ENCODE peak calls at places on chromosome 11, in seven cellular contexts. A is pancreas, T is iPS DF 6.9, R is dorsolateral prefrontal cortex, P is ovary, O is prostate gland, H is PC-3. F is an unnamed sample.
A peak's percentile ranks its signal among the peaks of the same experiment; 100 is the strongest.

GRCh38 chr11:62505784-62506145 is 40.8 kb downstream of the AHNAK start:
- DNase-seq in A (no peak), T (no peak), R (no peak), P (peak; percentile 24), O (no peak), H (no peak), F (no peak)

GRCh38 chr11:92253945-92254344 is 29.3 kb downstream of the FAT3 start:
- DNase-seq in A (no peak), T (no peak), R (no peak), P (no peak), O (no peak), H (no peak), F (no peak)

GRCh38 chr11:128422576-128423370 is 164.6 kb downstream of the ETS1 start:
- DNase-seq in A (peak; percentile 33), T (no peak), R (no peak), P (no peak), O (no peak), H (no peak), F (no peak)

GRCh38 chr11:111983187-111983986 is 41.8 kb upstream of the DLAT start:
- DNase-seq in A (peak; percentile 75), T (no peak), R (peak; percentile 78), P (no peak), O (peak; percentile 60), H (peak; percentile 63), F (peak; percentile 58)

GRCh38 chr11:6635082-6635932 is 16.1 kb upstream of the TPP1 start:
- DNase-seq in A (no peak), T (no peak), R (peak; percentile 65), P (peak; percentile 59), O (no peak), H (no peak), F (peak; percentile 65)

GRCh38 chr11:70082829-70083228 is 4.7 kb downstream of the ANO1 start:
- DNase-seq in A (no peak), T (no peak), R (no peak), P (no peak), O (no peak), H (peak; percentile 45), F (no peak)

GRCh38 chr11:9562716-9563115 is 10.8 kb upstream of the WEE1 start:
- DNase-seq in A (no peak), T (no peak), R (no peak), P (no peak), O (no peak), H (peak; percentile 46), F (no peak)

GRCh38 chr11:65591939-65592814 is 3.4 kb downstream of the KCNK7 start:
- DNase-seq in A (no peak), T (no peak), R (no peak), P (no peak), O (no peak), H (no peak), F (no peak)

GRCh38 chr11:73931039-73931645 is 19.7 kb upstream of the DNAJB13 start:
- DNase-seq in A (peak; percentile 12), T (peak; percentile 48), R (peak; percentile 44), P (no peak), O (no peak), H (peak; percentile 85), F (no peak)

GRCh38 chr11:36195496-36196346 is 93.5 kb downstream of the COMMD9 start:
- DNase-seq in A (no peak), T (no peak), R (no peak), P (no peak), O (no peak), H (no peak), F (no peak)

GRCh38 chr11:74138572-74138971 is 32.2 kb downstream of the C2CD3 start:
- DNase-seq in A (peak; percentile 2), T (no peak), R (no peak), P (no peak), O (peak; percentile 89), H (peak; percentile 100), F (no peak)

GRCh38 chr11:115304774-115305472 is 199.3 kb downstream of the CADM1 start:
- DNase-seq in A (no peak), T (no peak), R (no peak), P (no peak), O (no peak), H (peak; percentile 6), F (no peak)

GRCh38 chr11:111283945-111284481 is 14.3 kb upstream of the POU2AF3 start:
- DNase-seq in A (no peak), T (no peak), R (no peak), P (peak; percentile 20), O (no peak), H (no peak), F (no peak)

GRCh38 chr11:45180888-45181594 is 34.6 kb downstream of the PRDM11 start:
- DNase-seq in A (peak; percentile 71), T (no peak), R (no peak), P (no peak), O (peak; percentile 54), H (peak; percentile 52), F (no peak)

GRCh38 chr11:100801225-100801999 is 114.3 kb downstream of the ARHGAP42 start:
- DNase-seq in A (no peak), T (no peak), R (no peak), P (no peak), O (no peak), H (no peak), F (no peak)

GRCh38 chr11:110463153-110463552 is 33.4 kb downstream of the FDX1 start:
- DNase-seq in A (no peak), T (peak; percentile 29), R (peak; percentile 57), P (peak; percentile 47), O (no peak), H (peak; percentile 51), F (no peak)

GRCh38 chr11:108873305-108873704 is 208.4 kb downstream of the DDX10 start:
- DNase-seq in A (no peak), T (no peak), R (no peak), P (no peak), O (no peak), H (peak; percentile 59), F (no peak)

GRCh38 chr11:31875861-31876625 is 64.9 kb upstream of the PAX6 start:
- DNase-seq in A (no peak), T (no peak), R (no peak), P (no peak), O (no peak), H (no peak), F (no peak)
- H3K27ac ChIP-seq in A (no peak overlapping the region), T (no peak overlapping the region), R (no peak overlapping the region), P (no peak overlapping the region), O (no peak overlapping the region), H (no peak overlapping the region), F (no peak overlapping the region)

GRCh38 chr11:119018074-119018938 is at the start of the genes RPS25 and TRAPPC4:
- DNase-seq in A (peak; percentile 94), T (peak; percentile 95), R (peak; percentile 95), P (peak; percentile 93), O (peak; percentile 96), H (peak; percentile 99), F (peak; percentile 95)

GRCh38 chr11:119019996-119020395 is 1.4 kb downstream of the TRAPPC4 start:
- DNase-seq in A (no peak), T (no peak), R (no peak), P (no peak), O (no peak), H (peak; percentile 34), F (no peak)

GRCh38 chr11:119014209-119014924 is 3.8 kb downstream of the RPS25 start:
- DNase-seq in A (no peak), T (no peak), R (no peak), P (no peak), O (no peak), H (no peak), F (no peak)

GRCh38 chr11:119015054-119015611 is 3.0 kb downstream of the RPS25 start:
- DNase-seq in A (no peak), T (no peak), R (no peak), P (no peak), O (no peak), H (peak; percentile 29), F (no peak)

DNA sequence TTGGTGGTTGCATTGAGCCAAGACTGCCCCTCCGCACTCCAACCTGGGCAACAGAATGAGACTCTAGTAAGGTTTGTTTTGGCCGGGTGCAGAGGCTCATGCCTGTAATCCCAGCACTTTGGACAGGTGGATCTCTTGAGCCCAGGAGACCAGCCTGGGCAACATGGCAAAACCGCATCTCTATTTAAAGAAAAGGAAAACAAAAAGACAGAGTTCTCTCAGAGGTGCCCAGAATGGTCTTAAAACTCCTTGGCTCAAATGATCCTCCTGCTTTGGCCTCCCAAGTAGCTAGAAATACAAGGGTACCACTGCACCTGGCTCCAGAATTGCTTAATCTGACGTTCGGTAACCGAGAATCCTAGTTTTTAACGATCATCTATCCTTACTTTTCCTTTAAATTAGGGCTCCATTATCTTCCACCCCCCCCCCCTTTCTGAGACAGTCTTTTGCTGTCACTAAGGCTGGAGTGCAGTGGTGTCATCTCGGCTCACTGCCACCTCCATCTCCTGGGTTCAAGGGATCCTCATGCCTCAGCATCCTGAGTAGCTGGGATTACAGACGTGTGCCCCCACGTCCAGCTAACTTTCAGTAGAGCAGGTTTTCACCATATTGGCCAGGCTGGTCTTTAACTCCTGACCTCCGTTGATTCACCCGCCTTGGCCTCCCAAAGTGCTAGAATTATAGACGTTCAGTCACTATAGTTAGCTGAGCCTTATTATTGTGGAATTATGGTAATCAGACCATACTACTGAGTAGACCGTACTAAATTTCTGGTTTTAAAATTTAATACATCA is 1.7 kb downstream of the RPS25 start:
- DNase-seq in A (no peak), T (no peak), R (no peak), P (no peak), O (no peak), H (no peak), F (no peak)
- H3K27ac ChIP-seq in A (no peak overlapping the region), T (no peak overlapping the region), R (no peak overlapping the region), P (no peak overlapping the region), O (no peak overlapping the region), H (no peak overlapping the region), F (no peak overlapping the region)

DNA sequence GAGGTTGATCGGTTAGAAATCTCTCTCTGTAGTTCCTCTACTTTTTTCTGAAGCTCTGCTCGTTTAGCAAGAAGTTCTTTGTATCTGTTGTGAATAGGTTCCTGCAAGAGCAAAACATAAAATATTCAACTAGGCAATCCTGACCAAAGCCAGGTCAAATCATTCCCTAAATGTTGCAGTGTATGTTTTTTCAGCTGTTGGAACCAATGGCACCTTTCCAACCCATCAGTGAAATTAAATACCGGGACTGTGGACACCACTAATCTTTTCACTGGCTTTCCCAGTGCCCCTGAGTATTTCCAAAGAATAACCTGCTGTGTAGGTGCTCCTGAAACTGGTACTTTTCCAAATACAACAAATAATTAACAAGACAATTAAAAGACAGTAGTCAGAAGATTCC is 45.1 kb downstream of the CEP57 start:
- DNase-seq in A (no peak), T (no peak), R (no peak), P (no peak), O (no peak), H (no peak), F (no peak)
- H3K27ac ChIP-seq in A (no peak overlapping the region), T (no peak overlapping the region), R (no peak overlapping the region), P (no peak overlapping the region), O (no peak overlapping the region), H (no peak overlapping the region), F (no peak overlapping the region)

DNA sequence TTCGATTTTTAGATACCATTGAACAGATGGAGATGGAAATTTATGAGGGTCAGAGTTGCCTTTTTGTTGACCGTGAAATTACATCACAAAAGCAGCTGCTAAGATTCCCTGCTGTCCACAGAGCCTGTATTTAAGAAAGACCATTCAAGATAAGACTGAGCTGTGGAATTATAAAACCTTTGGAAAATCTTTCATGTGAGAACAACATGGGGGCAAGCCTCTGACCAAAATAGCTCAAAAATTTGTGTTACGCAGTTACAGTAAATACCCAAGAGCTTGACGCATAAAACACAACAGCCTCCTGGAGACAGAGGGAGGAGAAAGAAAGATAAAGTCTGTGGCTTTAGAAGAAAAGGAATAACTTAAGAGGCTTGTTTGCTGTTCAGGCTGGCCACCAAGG is 172.4 kb downstream of the AASDHPPT start:
- DNase-seq in A (peak; percentile 42), T (no peak), R (no peak), P (no peak), O (no peak), H (no peak), F (no peak)
- H3K27ac ChIP-seq in A (peak overlapping the region; percentile 19), T (no peak overlapping the region), R (no peak overlapping the region), P (no peak overlapping the region), O (no peak overlapping the region), H (no peak overlapping the region), F (no peak overlapping the region)